ENCODE peak calls at places on chromosomes 6 and 20, in eight cellular contexts. One of them, this sample, is unnamed.

GRCh38 chr20:47318596-47319516 is 37.6 kb downstream of the ZMYND8 start:
- DNase-seq in Caco-2: peak; percentile 72
- DNase-seq in lung: peak; percentile 91
- DNase-seq in dorsolateral prefrontal cortex: peak; percentile 59
- DNase-seq in cardiac muscle cell: peak; percentile 89
- DNase-seq in tibial nerve: peak; percentile 78
- DNase-seq in WERI-Rb-1: peak; percentile 24
- DNase-seq in mucosa of descending colon: peak; percentile 80
- DNase-seq in this sample: peak; percentile 82

GRCh38 chr6:70956451-70957283 is at the start of gene B3GAT2:
- DNase-seq in lung: no peak
- DNase-seq in Caco-2: no peak
- DNase-seq in tibial nerve: no peak
- DNase-seq in dorsolateral prefrontal cortex: peak; percentile 49
- DNase-seq in mucosa of descending colon: no peak
- DNase-seq in WERI-Rb-1: peak; percentile 32
- DNase-seq in cardiac muscle cell: peak; percentile 25
- DNase-seq in this sample: peak; percentile 38

GRCh38 chr6:79048611-79049010 is 29.4 kb downstream of the PHIP start:
- DNase-seq in Caco-2: peak; percentile 46
- DNase-seq in lung: no peak
- DNase-seq in WERI-Rb-1: peak; percentile 20
- DNase-seq in cardiac muscle cell: peak; percentile 57
- DNase-seq in mucosa of descending colon: no peak
- DNase-seq in tibial nerve: no peak
- DNase-seq in dorsolateral prefrontal cortex: no peak
- DNase-seq in this sample: peak; percentile 44

GRCh38 chr20:9269280-9269971 is 200.5 kb downstream of the PLCB4 start:
- DNase-seq in Caco-2: no peak
- DNase-seq in mucosa of descending colon: no peak
- DNase-seq in tibial nerve: no peak
- DNase-seq in cardiac muscle cell: peak; percentile 47
- DNase-seq in dorsolateral prefrontal cortex: no peak
- DNase-seq in lung: no peak
- DNase-seq in WERI-Rb-1: no peak
- DNase-seq in this sample: peak; percentile 20

GRCh38 chr6:28981391-28981832 is 23.7 kb downstream of the ZNF311 start:
- DNase-seq in tibial nerve: peak; percentile 71
- DNase-seq in mucosa of descending colon: no peak
- DNase-seq in cardiac muscle cell: peak; percentile 73
- DNase-seq in Caco-2: peak; percentile 80
- DNase-seq in dorsolateral prefrontal cortex: peak; percentile 55
- DNase-seq in lung: peak; percentile 80
- DNase-seq in WERI-Rb-1: peak; percentile 84
- DNase-seq in this sample: peak; percentile 84

GRCh38 chr20:47875302-47876025 is 90.2 kb upstream of the SULF2 start:
- DNase-seq in Caco-2: no peak
- DNase-seq in mucosa of descending colon: no peak
- DNase-seq in lung: no peak
- DNase-seq in dorsolateral prefrontal cortex: no peak
- DNase-seq in cardiac muscle cell: peak; percentile 65
- DNase-seq in tibial nerve: no peak
- DNase-seq in WERI-Rb-1: no peak
- DNase-seq in this sample: no peak

GRCh38 chr6:35359744-35360348 is 17.5 kb downstream of the PPARD start:
- DNase-seq in Caco-2: no peak
- DNase-seq in lung: no peak
- DNase-seq in mucosa of descending colon: no peak
- DNase-seq in tibial nerve: no peak
- DNase-seq in dorsolateral prefrontal cortex: peak; percentile 63
- DNase-seq in WERI-Rb-1: no peak
- DNase-seq in cardiac muscle cell: peak; percentile 97
- DNase-seq in this sample: peak; percentile 98

GRCh38 chr20:37282558-37282957 is 6.9 kb upstream of the MANBAL start:
- DNase-seq in cardiac muscle cell: peak; percentile 80
- DNase-seq in Caco-2: peak; percentile 55
- DNase-seq in tibial nerve: no peak
- DNase-seq in WERI-Rb-1: peak; percentile 26
- DNase-seq in dorsolateral prefrontal cortex: no peak
- DNase-seq in lung: no peak
- DNase-seq in mucosa of descending colon: no peak
- DNase-seq in this sample: peak; percentile 66

GRCh38 chr6:25935953-25936352 is 5.5 kb upstream of the SLC17A2 start:
- DNase-seq in WERI-Rb-1: no peak
- DNase-seq in tibial nerve: no peak
- DNase-seq in dorsolateral prefrontal cortex: no peak
- DNase-seq in Caco-2: no peak
- DNase-seq in mucosa of descending colon: no peak
- DNase-seq in lung: no peak
- DNase-seq in cardiac muscle cell: no peak
- DNase-seq in this sample: no peak

GRCh38 chr6:31125162-31125561 is 4.9 kb upstream of the CDSN start:
- DNase-seq in cardiac muscle cell: peak; percentile 73
- DNase-seq in mucosa of descending colon: no peak
- DNase-seq in dorsolateral prefrontal cortex: no peak
- DNase-seq in Caco-2: no peak
- DNase-seq in WERI-Rb-1: no peak
- DNase-seq in lung: peak; percentile 73
- DNase-seq in tibial nerve: no peak
- DNase-seq in this sample: peak; percentile 38

GRCh38 chr20:270517-270916 is 13.0 kb downstream of the DEFB132 start:
- DNase-seq in WERI-Rb-1: no peak
- DNase-seq in cardiac muscle cell: no peak
- DNase-seq in Caco-2: no peak
- DNase-seq in lung: no peak
- DNase-seq in tibial nerve: no peak
- DNase-seq in mucosa of descending colon: no peak
- DNase-seq in dorsolateral prefrontal cortex: no peak
- DNase-seq in this sample: no peak

GRCh38 chr20:25276533-25277050 is 28.7 kb downstream of the PYGB start:
- DNase-seq in WERI-Rb-1: peak; percentile 2
- DNase-seq in cardiac muscle cell: no peak
- DNase-seq in dorsolateral prefrontal cortex: peak; percentile 28
- DNase-seq in tibial nerve: no peak
- DNase-seq in lung: no peak
- DNase-seq in Caco-2: no peak
- DNase-seq in mucosa of descending colon: no peak
- DNase-seq in this sample: no peak

GRCh38 chr20:3307078-3307477 is 68.1 kb upstream of the SLC4A11 start:
- DNase-seq in lung: no peak
- DNase-seq in tibial nerve: peak; percentile 50
- DNase-seq in cardiac muscle cell: no peak
- DNase-seq in mucosa of descending colon: no peak
- DNase-seq in WERI-Rb-1: no peak
- DNase-seq in Caco-2: no peak
- DNase-seq in dorsolateral prefrontal cortex: no peak
- DNase-seq in this sample: no peak

DNA sequence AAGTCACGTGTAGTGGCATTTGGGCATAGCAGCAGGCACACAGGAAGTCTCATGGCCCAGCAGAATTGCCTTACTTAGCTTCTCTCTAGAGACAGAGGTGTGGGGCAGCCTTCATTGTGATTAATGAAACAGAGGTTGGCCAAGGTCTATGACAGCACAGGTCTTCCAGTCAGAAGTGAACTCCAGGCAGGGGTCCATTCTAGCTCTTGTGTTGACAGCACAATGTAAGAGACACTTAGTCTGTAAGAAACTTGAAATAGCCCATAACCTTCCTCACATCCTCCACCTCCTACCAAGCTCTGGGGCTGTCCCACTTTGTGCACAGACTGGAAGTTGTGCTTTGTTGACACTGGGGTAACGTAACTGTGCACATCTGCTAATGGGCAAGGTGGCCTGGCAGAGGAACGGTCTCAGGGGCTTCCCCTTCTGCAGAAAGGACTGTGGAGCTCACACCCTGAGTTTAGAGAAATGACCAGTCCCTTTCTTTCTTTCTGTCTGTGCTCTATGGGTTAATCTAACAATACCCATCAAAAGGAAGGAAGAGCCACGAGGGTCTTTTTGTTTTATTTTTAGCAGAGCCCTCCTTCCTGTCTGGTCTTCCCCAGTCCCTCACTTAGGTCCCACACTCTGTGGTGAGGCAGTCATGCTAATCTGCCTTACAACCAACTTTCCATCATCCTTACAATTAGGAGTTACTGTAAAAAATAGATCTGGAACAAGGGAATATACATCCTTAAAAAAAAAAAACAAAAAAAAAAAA is 35.6 kb upstream of the TAGAP start:
- DNase-seq in WERI-Rb-1: no peak
- DNase-seq in cardiac muscle cell: no peak
- DNase-seq in lung: no peak
- DNase-seq in dorsolateral prefrontal cortex: no peak
- DNase-seq in tibial nerve: no peak
- DNase-seq in mucosa of descending colon: no peak
- DNase-seq in Caco-2: no peak
- DNase-seq in this sample: no peak
- H3K4me3 ChIP-seq in WERI-Rb-1: no peak overlapping the region
- H3K4me3 ChIP-seq in cardiac muscle cell: no peak overlapping the region
- H3K4me3 ChIP-seq in lung: no peak overlapping the region
- H3K4me3 ChIP-seq in dorsolateral prefrontal cortex: no peak overlapping the region
- H3K4me3 ChIP-seq in tibial nerve: no peak overlapping the region
- H3K4me3 ChIP-seq in mucosa of descending colon: no peak overlapping the region
- H3K4me3 ChIP-seq in Caco-2: no peak overlapping the region
- H3K4me3 ChIP-seq in this sample: no peak overlapping the region

GRCh38 chr6:169564453-169565240 is 137.2 kb downstream of the WDR27 start:
- DNase-seq in Caco-2: no peak
- DNase-seq in cardiac muscle cell: no peak
- DNase-seq in WERI-Rb-1: no peak
- DNase-seq in lung: peak; percentile 21
- DNase-seq in mucosa of descending colon: no peak
- DNase-seq in dorsolateral prefrontal cortex: no peak
- DNase-seq in tibial nerve: no peak
- DNase-seq in this sample: no peak
- TF ChIP-seq CTCF in Caco-2: no peak
- TF ChIP-seq CTCF in cardiac muscle cell: no peak
- TF ChIP-seq CTCF in WERI-Rb-1: peak; percentile 25
- TF ChIP-seq CTCF in lung: no peak
- TF ChIP-seq CTCF in mucosa of descending colon: no peak
- TF ChIP-seq CTCF in dorsolateral prefrontal cortex: no peak
- TF ChIP-seq CTCF in tibial nerve: no peak
- TF ChIP-seq CTCF in this sample: no peak

GRCh38 chr6:6781172-6781876 is 192.8 kb downstream of the LY86 start:
- DNase-seq in lung: no peak
- DNase-seq in dorsolateral prefrontal cortex: peak; percentile 58
- DNase-seq in cardiac muscle cell: peak; percentile 82
- DNase-seq in Caco-2: no peak
- DNase-seq in tibial nerve: peak; percentile 56
- DNase-seq in WERI-Rb-1: no peak
- DNase-seq in mucosa of descending colon: no peak
- DNase-seq in this sample: peak; percentile 79
- H3K4me3 ChIP-seq in lung: no peak overlapping the region
- H3K4me3 ChIP-seq in dorsolateral prefrontal cortex: no peak overlapping the region
- H3K4me3 ChIP-seq in cardiac muscle cell: no peak overlapping the region
- H3K4me3 ChIP-seq in Caco-2: no peak overlapping the region
- H3K4me3 ChIP-seq in tibial nerve: no peak overlapping the region
- H3K4me3 ChIP-seq in WERI-Rb-1: no peak overlapping the region
- H3K4me3 ChIP-seq in mucosa of descending colon: no peak overlapping the region
- H3K4me3 ChIP-seq in this sample: no peak overlapping the region

GRCh38 chr6:33347816-33348215 is 30.3 kb upstream of the ZBTB22 start:
- DNase-seq in dorsolateral prefrontal cortex: no peak
- DNase-seq in tibial nerve: no peak
- DNase-seq in cardiac muscle cell: no peak
- DNase-seq in mucosa of descending colon: no peak
- DNase-seq in lung: no peak
- DNase-seq in Caco-2: no peak
- DNase-seq in WERI-Rb-1: no peak
- DNase-seq in this sample: no peak

GRCh38 chr6:33339193-33339592 is 21.6 kb upstream of the ZBTB22 start:
- DNase-seq in lung: no peak
- DNase-seq in mucosa of descending colon: no peak
- DNase-seq in Caco-2: no peak
- DNase-seq in WERI-Rb-1: no peak
- DNase-seq in cardiac muscle cell: no peak
- DNase-seq in tibial nerve: no peak
- DNase-seq in dorsolateral prefrontal cortex: no peak
- DNase-seq in this sample: no peak

GRCh38 chr6:33343953-33344611 is 26.5 kb upstream of the ZBTB22 start:
- DNase-seq in WERI-Rb-1: no peak
- DNase-seq in cardiac muscle cell: no peak
- DNase-seq in dorsolateral prefrontal cortex: no peak
- DNase-seq in mucosa of descending colon: no peak
- DNase-seq in tibial nerve: no peak
- DNase-seq in Caco-2: no peak
- DNase-seq in lung: no peak
- DNase-seq in this sample: no peak

DNA sequence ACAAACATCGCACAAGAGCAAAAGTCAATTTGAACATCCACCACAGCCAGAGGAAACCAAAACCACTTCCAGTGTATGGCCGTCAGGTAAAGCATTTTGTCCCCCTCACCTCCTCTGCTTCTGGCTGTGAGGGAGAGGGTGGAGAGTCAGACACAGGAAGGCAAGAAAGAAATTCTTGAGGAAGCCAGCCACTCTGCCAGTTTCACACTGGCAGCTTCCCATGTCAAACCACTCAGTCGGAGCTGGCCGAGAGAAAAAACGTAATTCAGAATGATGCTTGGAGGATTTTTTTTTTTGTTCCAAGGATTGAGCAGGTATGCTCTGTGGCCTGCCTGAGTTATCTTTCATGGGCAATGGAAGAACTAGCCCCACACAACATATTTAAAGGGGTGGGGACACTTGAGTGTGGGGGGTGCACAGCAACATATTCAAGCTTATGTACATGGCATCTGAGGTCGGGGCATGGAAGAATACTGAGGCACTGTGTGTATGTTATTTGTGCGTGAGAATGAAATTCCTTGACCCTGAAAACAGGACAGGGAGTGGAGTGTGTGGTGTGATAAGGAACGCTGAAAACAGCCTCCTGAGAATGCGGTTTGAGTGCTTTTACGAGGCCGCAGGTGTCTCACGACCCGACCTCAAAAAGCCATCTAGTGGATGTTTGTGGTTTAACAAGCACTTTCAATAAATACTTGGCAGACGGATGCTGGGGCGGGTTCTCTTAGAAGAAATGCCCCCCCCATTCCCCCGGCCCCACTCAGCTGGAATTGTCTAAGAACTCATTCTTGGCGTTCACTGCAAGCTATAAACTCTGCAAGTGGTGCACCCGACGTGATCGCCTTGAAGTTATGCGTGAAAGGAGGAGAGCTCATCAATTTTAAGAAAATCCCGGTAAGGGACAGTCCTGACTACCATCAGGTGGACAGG is 27.5 kb upstream of the ZBTB22 start:
- DNase-seq in cardiac muscle cell: peak; percentile 84
- DNase-seq in Caco-2: peak; percentile 78
- DNase-seq in tibial nerve: peak; percentile 65
- DNase-seq in lung: peak; percentile 85
- DNase-seq in WERI-Rb-1: peak; percentile 80
- DNase-seq in dorsolateral prefrontal cortex: no peak
- DNase-seq in mucosa of descending colon: peak; percentile 71
- DNase-seq in this sample: peak; percentile 91
- TF ChIP-seq CTCF in cardiac muscle cell: peak; percentile 56
- TF ChIP-seq CTCF in Caco-2: peak; percentile 55
- TF ChIP-seq CTCF in tibial nerve: peak; percentile 68
- TF ChIP-seq CTCF in lung: peak; percentile 42
- TF ChIP-seq CTCF in WERI-Rb-1: peak; percentile 78
- TF ChIP-seq CTCF in dorsolateral prefrontal cortex: peak; percentile 54
- TF ChIP-seq CTCF in mucosa of descending colon: peak; percentile 43
- TF ChIP-seq CTCF in this sample: peak; percentile 46

GRCh38 chr6:148509789-148510581 is 167.3 kb downstream of the SASH1 start:
- DNase-seq in tibial nerve: peak; percentile 78
- DNase-seq in mucosa of descending colon: peak; percentile 63
- DNase-seq in cardiac muscle cell: peak; percentile 96
- DNase-seq in lung: no peak
- DNase-seq in Caco-2: no peak
- DNase-seq in dorsolateral prefrontal cortex: peak; percentile 54
- DNase-seq in WERI-Rb-1: no peak
- DNase-seq in this sample: peak; percentile 98
- H3K4me3 ChIP-seq in tibial nerve: peak overlapping the region; percentile 49
- H3K4me3 ChIP-seq in mucosa of descending colon: no peak overlapping the region
- H3K4me3 ChIP-seq in cardiac muscle cell: no peak overlapping the region
- H3K4me3 ChIP-seq in lung: peak overlapping the region; percentile 40
- H3K4me3 ChIP-seq in Caco-2: no peak overlapping the region
- H3K4me3 ChIP-seq in dorsolateral prefrontal cortex: peak overlapping the region; percentile 62
- H3K4me3 ChIP-seq in WERI-Rb-1: no peak overlapping the region
- H3K4me3 ChIP-seq in this sample: peak overlapping the region; percentile 62

GRCh38 chr6:17001188-17001587 is 100.7 kb upstream of the STMND1 start:
- DNase-seq in tibial nerve: no peak
- DNase-seq in lung: no peak
- DNase-seq in dorsolateral prefrontal cortex: no peak
- DNase-seq in mucosa of descending colon: no peak
- DNase-seq in Caco-2: no peak
- DNase-seq in WERI-Rb-1: no peak
- DNase-seq in cardiac muscle cell: no peak
- DNase-seq in this sample: no peak
- TF ChIP-seq CTCF in tibial nerve: no peak
- TF ChIP-seq CTCF in lung: no peak
- TF ChIP-seq CTCF in dorsolateral prefrontal cortex: no peak
- TF ChIP-seq CTCF in mucosa of descending colon: no peak
- TF ChIP-seq CTCF in Caco-2: no peak
- TF ChIP-seq CTCF in WERI-Rb-1: no peak
- TF ChIP-seq CTCF in cardiac muscle cell: peak; percentile 3
- TF ChIP-seq CTCF in this sample: peak; percentile 44